ENCODE peak calls at places on chromosomes 12 and 14, in five cellular contexts. One of them, this sample, is unnamed. For H3K4me1, the result is how much of the 10 kb centered on the place peaks cover.

GRCh38 chr12:6871052-6871957 is 1.8 kb downstream of the SPSB2 start:
- DNase-seq in A549: peak
- DNase-seq in H1: no peak
- DNase-seq in HepG2: no peak
- DNase-seq in K562: peak
- DNase-seq in this sample: no peak

GRCh38 chr12:105672576-105672975 is 342.1 kb downstream of the C12orf75 start:
- DNase-seq in K562: no peak
- DNase-seq in H1: no peak
- DNase-seq in HepG2: no peak
- DNase-seq in A549: no peak
- DNase-seq in this sample: peak

GRCh38 chr14:102517412-102518062 is 8.0 kb upstream of the ANKRD9 start:
- DNase-seq in H1: no peak
- DNase-seq in HepG2: no peak
- DNase-seq in K562: no peak
- DNase-seq in A549: no peak
- DNase-seq in this sample: no peak

GRCh38 chr12:120851939-120852338 is 52.2 kb downstream of the SPPL3 start:
- DNase-seq in K562: no peak
- DNase-seq in A549: no peak
- DNase-seq in HepG2: no peak
- DNase-seq in H1: no peak
- DNase-seq in this sample: no peak

GRCh38 chr12:49055978-49056754 is 4.4 kb downstream of the KMT2D start:
- DNase-seq in HepG2: peak
- DNase-seq in A549: peak
- DNase-seq in K562: peak
- DNase-seq in H1: no peak
- DNase-seq in this sample: peak

GRCh38 chr12:48197549-48197966 is 5.5 kb downstream of the OR10AD1 start:
- DNase-seq in A549: peak
- DNase-seq in K562: peak
- DNase-seq in HepG2: no peak
- DNase-seq in H1: no peak
- DNase-seq in this sample: peak

GRCh38 chr12:133233993-133234564 is 1.6 kb downstream of the ANHX start:
- DNase-seq in K562: no peak
- DNase-seq in H1: no peak
- DNase-seq in HepG2: no peak
- DNase-seq in A549: no peak
- DNase-seq in this sample: no peak

GRCh38 chr12:93541578-93542217 is 30.8 kb upstream of the SOCS2 start:
- DNase-seq in A549: no peak
- DNase-seq in K562: no peak
- DNase-seq in HepG2: peak
- DNase-seq in H1: no peak
- DNase-seq in this sample: peak

GRCh38 chr14:39038542-39038941 is 64.5 kb downstream of the SEC23A start:
- DNase-seq in HepG2: no peak
- DNase-seq in A549: no peak
- DNase-seq in H1: no peak
- DNase-seq in K562: no peak
- DNase-seq in this sample: no peak

GRCh38 chr14:88079624-88080023 is 74.7 kb downstream of the GPR65 start:
- DNase-seq in A549: no peak
- DNase-seq in K562: no peak
- DNase-seq in H1: no peak
- DNase-seq in HepG2: no peak
- DNase-seq in this sample: no peak

GRCh38 chr14:59303216-59303615 is 114.7 kb downstream of the DAAM1 start:
- DNase-seq in HepG2: no peak
- DNase-seq in K562: no peak
- DNase-seq in A549: no peak
- DNase-seq in H1: no peak
- DNase-seq in this sample: no peak

GRCh38 chr14:50407089-50407813 is 10.6 kb upstream of the CDKL1 start:
- DNase-seq in K562: no peak
- DNase-seq in HepG2: no peak
- DNase-seq in H1: no peak
- DNase-seq in A549: no peak
- DNase-seq in this sample: no peak

GRCh38 chr12:52171950-52172512 is 19.8 kb downstream of the KRT80 start:
- DNase-seq in K562: no peak
- DNase-seq in HepG2: peak
- DNase-seq in H1: no peak
- DNase-seq in A549: peak
- DNase-seq in this sample: no peak

GRCh38 chr14:71206766-71207371 is 299.6 kb downstream of the PCNX1 start:
- DNase-seq in A549: peak
- DNase-seq in K562: no peak
- DNase-seq in H1: no peak
- DNase-seq in HepG2: no peak
- DNase-seq in this sample: peak

GRCh38 chr14:68147331-68147730 is 327.8 kb downstream of the RAD51B start:
- DNase-seq in A549: no peak
- DNase-seq in HepG2: no peak
- DNase-seq in K562: no peak
- DNase-seq in H1: no peak
- DNase-seq in this sample: no peak

GRCh38 chr14:100530270-100531072 is 56.7 kb downstream of the BEGAIN start:
- DNase-seq in A549: no peak
- DNase-seq in K562: no peak
- DNase-seq in HepG2: no peak
- DNase-seq in H1: no peak
- DNase-seq in this sample: no peak

GRCh38 chr14:54633076-54633475 is 66.1 kb downstream of the SAMD4A start:
- DNase-seq in H1: no peak
- DNase-seq in HepG2: no peak
- DNase-seq in K562: no peak
- DNase-seq in A549: no peak
- DNase-seq in this sample: no peak

GRCh38 chr14:85527006-85527405 is 2.9 kb upstream of the FLRT2 start:
- DNase-seq in A549: no peak
- DNase-seq in H1: no peak
- DNase-seq in K562: no peak
- DNase-seq in HepG2: no peak
- DNase-seq in this sample: peak

GRCh38 chr14:102351023-102351422 is 11.7 kb downstream of the CINP start:
- DNase-seq in HepG2: no peak
- DNase-seq in K562: no peak
- DNase-seq in A549: no peak
- DNase-seq in H1: no peak
- DNase-seq in this sample: peak

GRCh38 chr14:94342334-94342934 is 19.3 kb upstream of the SERPINA6 start:
- DNase-seq in A549: peak
- DNase-seq in K562: no peak
- DNase-seq in HepG2: peak
- DNase-seq in H1: no peak
- DNase-seq in this sample: peak

GRCh38 chr12:95116773-95117172 is 43.4 kb upstream of the NR2C1 start:
- DNase-seq in K562: no peak
- DNase-seq in A549: peak
- DNase-seq in HepG2: no peak
- DNase-seq in H1: no peak
- DNase-seq in this sample: no peak

GRCh38 chr12:96141216-96141944 is 52.8 kb upstream of the ELK3 start:
- DNase-seq in H1: no peak
- DNase-seq in A549: no peak
- DNase-seq in HepG2: peak
- DNase-seq in K562: no peak
- DNase-seq in this sample: peak

GRCh38 chr14:104739546-104740516 is 13.1 kb upstream of the SIVA1 start:
- DNase-seq in A549: no peak
- DNase-seq in K562: no peak
- DNase-seq in HepG2: no peak
- DNase-seq in H1: no peak
- DNase-seq in this sample: no peak

GRCh38 chr12:131461096-131461495 is 249.8 kb upstream of the SFSWAP start:
- DNase-seq in HepG2: no peak
- DNase-seq in A549: no peak
- DNase-seq in K562: no peak
- DNase-seq in H1: no peak
- DNase-seq in this sample: no peak

GRCh38 chr12:52495385-52495784 is 2.3 kb upstream of the KRT6A start:
- DNase-seq in HepG2: no peak
- DNase-seq in K562: no peak
- DNase-seq in A549: peak
- DNase-seq in H1: no peak
- DNase-seq in this sample: no peak

GRCh38 chr12:1533205-1533601 is 61.2 kb downstream of the FBXL14 start:
- DNase-seq in K562: peak
- DNase-seq in H1: no peak
- DNase-seq in HepG2: no peak
- DNase-seq in A549: no peak
- DNase-seq in this sample: no peak

GRCh38 chr14:38243696-38244250 is 12.1 kb downstream of the CLEC14A start:
- DNase-seq in K562: no peak
- DNase-seq in A549: no peak
- DNase-seq in HepG2: no peak
- DNase-seq in H1: no peak
- DNase-seq in this sample: peak

GRCh38 chr12:25364529-25365339 is 114.0 kb upstream of the KRAS start:
- DNase-seq in HepG2: no peak
- DNase-seq in H1: no peak
- DNase-seq in K562: no peak
- DNase-seq in A549: no peak
- DNase-seq in this sample: no peak

GRCh38 chr12:19759229-19759628 is 319.9 kb downstream of the AEBP2 start:
- DNase-seq in HepG2: no peak
- DNase-seq in A549: no peak
- DNase-seq in K562: no peak
- DNase-seq in H1: no peak
- DNase-seq in this sample: peak

GRCh38 chr12:6233121-6233971 is 33.1 kb downstream of the CD9 start:
- DNase-seq in A549: no peak
- DNase-seq in HepG2: no peak
- DNase-seq in H1: no peak
- DNase-seq in K562: no peak
- DNase-seq in this sample: peak

GRCh38 chr12:127162307-127162706 is 1104.7 kb upstream of the TMEM132C start:
- DNase-seq in A549: no peak
- DNase-seq in H1: no peak
- DNase-seq in K562: peak
- DNase-seq in HepG2: no peak
- DNase-seq in this sample: no peak

GRCh38 chr12:119797090-119797489 is 80.0 kb downstream of the CIT start:
- DNase-seq in H1: no peak
- DNase-seq in K562: no peak
- DNase-seq in A549: no peak
- DNase-seq in HepG2: no peak
- DNase-seq in this sample: no peak

GRCh38 chr12:76945867-76946266 is 67.0 kb upstream of the CSRP2 start:
- DNase-seq in K562: no peak
- DNase-seq in H1: no peak
- DNase-seq in A549: no peak
- DNase-seq in HepG2: no peak
- DNase-seq in this sample: no peak

GRCh38 chr14:63777024-63777423 is 49.2 kb upstream of the SGPP1 start:
- DNase-seq in A549: no peak
- DNase-seq in HepG2: peak
- DNase-seq in H1: no peak
- DNase-seq in K562: no peak
- DNase-seq in this sample: peak

GRCh38 chr12:56631790-56632700 is 1.9 kb upstream of the BAZ2A start:
- DNase-seq in HepG2: peak
- DNase-seq in K562: peak
- DNase-seq in A549: peak
- DNase-seq in H1: no peak
- DNase-seq in this sample: peak

GRCh38 chr14:88233915-88234314 is 89.2 kb downstream of the KCNK10 start:
- DNase-seq in H1: peak
- DNase-seq in HepG2: peak
- DNase-seq in K562: peak
- DNase-seq in A549: no peak
- DNase-seq in this sample: peak

GRCh38 chr12:50550530-50551223 is 45.9 kb downstream of the DIP2B start:
- DNase-seq in A549: no peak
- DNase-seq in H1: no peak
- DNase-seq in K562: peak
- DNase-seq in HepG2: no peak
- DNase-seq in this sample: peak
- TF ChIP-seq JUN in A549: no peak
- TF ChIP-seq JUN in H1: no peak
- TF ChIP-seq JUN in K562: no peak
- TF ChIP-seq JUN in HepG2: no peak
- TF ChIP-seq JUN in this sample: no peak

DNA sequence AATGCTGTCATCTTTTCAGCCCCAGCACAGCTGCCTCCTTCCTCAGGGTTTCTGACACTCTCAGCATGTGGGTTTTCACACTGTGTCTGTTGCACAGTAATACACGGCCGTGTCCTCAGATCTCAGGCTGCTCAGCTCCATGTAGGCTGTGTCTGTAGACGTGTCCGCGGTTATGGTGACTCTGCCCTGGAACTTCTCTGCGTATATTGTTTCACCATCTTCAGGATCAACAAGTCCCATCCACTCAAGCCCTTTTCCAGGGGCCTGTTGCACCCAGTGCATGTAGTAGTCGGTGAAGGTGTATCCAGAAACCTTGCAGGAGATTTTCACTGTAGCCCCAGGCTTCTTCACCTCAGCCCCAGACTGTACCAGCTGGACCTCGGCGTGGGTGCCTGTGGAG is 1210.6 kb downstream of the TMEM121 start:
- DNase-seq in K562: no peak
- DNase-seq in H1: no peak
- DNase-seq in HepG2: no peak
- DNase-seq in A549: no peak
- DNase-seq in this sample: no peak
- H3K4me1 ChIP-seq in K562: under half
- H3K4me1 ChIP-seq in H1: under half
- H3K4me1 ChIP-seq in HepG2: under half
- H3K4me1 ChIP-seq in A549: under half
- H3K4me1 ChIP-seq in this sample: under half

DNA sequence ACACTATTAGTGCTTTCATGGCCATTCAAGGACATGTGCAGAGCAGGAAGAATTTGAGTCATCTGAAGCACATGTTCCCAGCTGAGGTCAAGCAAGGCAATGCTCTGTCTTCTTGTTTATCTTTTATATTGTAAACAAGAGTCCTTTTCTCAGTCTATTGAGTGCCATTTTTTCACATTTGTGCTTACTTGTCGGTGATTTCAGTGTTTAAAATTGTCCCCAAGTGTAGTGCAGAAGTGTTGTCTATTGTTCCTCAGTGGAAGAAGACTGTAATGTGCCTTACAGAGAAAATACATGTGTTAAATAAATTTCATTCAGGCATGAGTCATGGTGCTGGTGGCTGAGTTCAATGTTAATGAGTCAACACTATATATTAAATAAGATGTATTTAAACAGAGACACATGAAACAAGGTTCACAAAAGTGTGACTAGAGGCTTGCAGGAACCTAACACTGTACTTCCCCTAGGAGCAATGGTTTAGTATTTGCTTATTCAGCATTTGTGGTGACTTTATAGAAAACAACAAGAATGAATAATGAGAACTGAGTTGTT is 391.1 kb downstream of the LRIG3 start:
- DNase-seq in K562: no peak
- DNase-seq in HepG2: no peak
- DNase-seq in A549: no peak
- DNase-seq in H1: no peak
- DNase-seq in this sample: peak
- TF ChIP-seq JUN in K562: no peak
- TF ChIP-seq JUN in HepG2: no peak
- TF ChIP-seq JUN in A549: no peak
- TF ChIP-seq JUN in H1: no peak
- TF ChIP-seq JUN in this sample: peak

GRCh38 chr12:58533652-58534051 is 386.7 kb downstream of the LRIG3 start:
- DNase-seq in HepG2: no peak
- DNase-seq in A549: no peak
- DNase-seq in K562: no peak
- DNase-seq in H1: no peak
- DNase-seq in this sample: peak
- H3K4me1 ChIP-seq in HepG2: under half
- H3K4me1 ChIP-seq in A549: half or more
- H3K4me1 ChIP-seq in K562: under half
- H3K4me1 ChIP-seq in H1: under half
- H3K4me1 ChIP-seq in this sample: under half

This sample was measured in endothelial cell of umbilical vein.